ENCODE peak calls at places on chromosomes 6 and 20, in four cellular contexts. S is HCT116, G is HepG2, E is K562. I is an unnamed sample.

GRCh38 chr6:36196049-36196879 is at the start of gene BRPF3:
- DNase-seq in S (no peak), G (peak; percentile 73), E (peak; percentile 86), I (peak; percentile 94)

GRCh38 chr20:24610341-24611115 is 141.1 kb downstream of the SYNDIG1 start:
- DNase-seq in E (no peak), S (no peak), G (no peak), I (no peak)

GRCh38 chr6:2770171-2770570 is 5.0 kb downstream of the WRNIP1 start:
- DNase-seq in E (peak; percentile 88), S (no peak), G (no peak), I (peak; percentile 71)

GRCh38 chr6:8103726-8104125 is 1.4 kb upstream of the EEF1E1 start:
- DNase-seq in G (no peak), E (no peak), S (no peak), I (no peak)

GRCh38 chr6:20447581-20448132 is 46.0 kb downstream of the E2F3 start:
- DNase-seq in E (no peak), G (no peak), S (no peak), I (no peak)

GRCh38 chr20:14498809-14499208 is 161.4 kb upstream of the FLRT3 start:
- DNase-seq in E (no peak), G (no peak), S (no peak), I (peak; percentile 21)

GRCh38 chr20:59829415-59830106 is 103.9 kb downstream of the SYCP2 start:
- DNase-seq in E (no peak), G (no peak), S (no peak), I (no peak)

GRCh38 chr6:1024587-1024986 is 287.3 kb upstream of the FOXQ1 start:
- DNase-seq in G (peak; percentile 52), E (no peak), S (no peak), I (no peak)

GRCh38 chr20:835220-836045 is 1.9 kb downstream of the FAM110A start:
- DNase-seq in S (no peak), E (peak; percentile 27), G (no peak), I (no peak)

GRCh38 chr6:14721103-14721758 is 524.6 kb upstream of the JARID2 start:
- DNase-seq in G (peak; percentile 32), E (no peak), S (no peak), I (no peak)

GRCh38 chr20:62761058-62761758 is 35.1 kb upstream of the MRGBP start:
- DNase-seq in E (no peak), S (no peak), G (no peak), I (no peak)

GRCh38 chr20:4245542-4245941 is 230.2 kb upstream of the RNF24 start:
- DNase-seq in E (no peak), G (no peak), S (no peak), I (no peak)

GRCh38 chr6:22025468-22026159 is 271.2 kb downstream of the PRL start:
- DNase-seq in E (peak; percentile 89), S (no peak), G (no peak), I (peak; percentile 16)

GRCh38 chr20:23923311-23923710 is 43.8 kb upstream of the CST5 start:
- DNase-seq in E (no peak), G (no peak), S (no peak), I (no peak)

GRCh38 chr20:9344080-9344920 is 170.1 kb upstream of the LAMP5 start:
- DNase-seq in S (no peak), G (no peak), E (no peak), I (no peak)

GRCh38 chr6:21731411-21732031 is 138.0 kb downstream of the SOX4 start:
- DNase-seq in S (no peak), G (peak; percentile 63), E (no peak), I (no peak)

GRCh38 chr20:4297141-4297826 is 281.9 kb upstream of the RNF24 start:
- DNase-seq in G (peak; percentile 43), S (no peak), E (no peak), I (no peak)

GRCh38 chr6:154001494-154002285 is 37.4 kb upstream of the OPRM1 start:
- DNase-seq in E (no peak), S (no peak), G (no peak), I (no peak)

GRCh38 chr6:162153991-162154390 is 573.6 kb downstream of the PRKN start:
- DNase-seq in E (no peak), G (no peak), S (no peak), I (no peak)

GRCh38 chr6:42935322-42935721 is 6.0 kb downstream of the CNPY3 start:
- DNase-seq in S (no peak), G (no peak), E (no peak), I (no peak)

GRCh38 chr6:36033935-36034334 is 6.3 kb downstream of the MAPK14 start:
- DNase-seq in S (no peak), E (no peak), G (no peak), I (no peak)

GRCh38 chr20:15867899-15868298 is 705.3 kb downstream of the KIF16B start:
- DNase-seq in S (no peak), G (peak; percentile 5), E (no peak), I (no peak)

GRCh38 chr20:6711950-6712634 is 55.4 kb upstream of the BMP2 start:
- DNase-seq in E (no peak), G (no peak), S (no peak), I (no peak)

GRCh38 chr6:154511735-154512097 is 1.2 kb upstream of the CNKSR3 start:
- DNase-seq in S (no peak), G (no peak), E (no peak), I (no peak)

GRCh38 chr6:165678904-165679303 is 15.9 kb upstream of the PDE10A start:
- DNase-seq in G (no peak), E (no peak), S (no peak), I (no peak)

GRCh38 chr6:53302678-53303360 is 45.9 kb downstream of the ELOVL5 start:
- DNase-seq in E (no peak), S (no peak), G (peak; percentile 39), I (no peak)

GRCh38 chr6:96923871-96924493 is 546 bp upstream of the KLHL32 start:
- DNase-seq in E (no peak), G (peak; percentile 46), S (no peak), I (peak; percentile 88)

GRCh38 chr6:146543211-146543939 is at the start of gene RAB32:
- DNase-seq in E (peak; percentile 90), G (peak; percentile 89), S (no peak), I (peak; percentile 95)

GRCh38 chr20:15022921-15023320 is 685.5 kb upstream of the FLRT3 start:
- DNase-seq in G (no peak), E (no peak), S (no peak), I (no peak)

GRCh38 chr6:43304361-43304760 is 4.3 kb downstream of the CRIP3 start:
- DNase-seq in E (no peak), S (no peak), G (no peak), I (no peak)

GRCh38 chr6:161273356-161273751 is 507 bp downstream of the AGPAT4 start:
- DNase-seq in S (peak; percentile 7), G (no peak), E (peak; percentile 54), I (peak; percentile 62)

GRCh38 chr20:63833776-63834544 is 2.9 kb upstream of the ZBTB46 start:
- DNase-seq in S (no peak), G (no peak), E (no peak), I (no peak)
- H2AFZ ChIP-seq in S (no peak overlapping the region), G (no peak overlapping the region), E (peak overlapping the region; percentile 10), I (no peak overlapping the region)

GRCh38 chr20:56995635-56996075 is 270.8 kb downstream of the BMP7 start:
- DNase-seq in G (peak; percentile 23), E (peak; percentile 63), S (peak; percentile 29), I (peak; percentile 59)
- TF ChIP-seq ELF1 in G (no peak), E (no peak), S (no peak), I (no peak)

GRCh38 chr20:32050851-32051556 is 1.0 kb upstream of the HCK start:
- DNase-seq in E (no peak), G (no peak), S (no peak), I (no peak)
- H2AFZ ChIP-seq in E (no peak overlapping the region), G (no peak overlapping the region), S (no peak overlapping the region), I (no peak overlapping the region)

GRCh38 chr20:2387180-2387577 is 6.5 kb downstream of the TGM6 start:
- DNase-seq in S (peak; percentile 39), E (peak; percentile 63), G (peak; percentile 48), I (peak; percentile 44)
- TF ChIP-seq ELF1 in S (no peak), E (no peak), G (no peak), I (no peak)

GRCh38 chr20:52129611-52130010 is 62.0 kb downstream of the ZFP64 start:
- DNase-seq in E (no peak), G (no peak), S (no peak), I (no peak)

GRCh38 chr20:52131048-52131643 is 60.4 kb downstream of the ZFP64 start:
- DNase-seq in S (no peak), E (no peak), G (no peak), I (no peak)

GRCh38 chr20:52130406-52130805 is 61.2 kb downstream of the ZFP64 start:
- DNase-seq in S (no peak), E (no peak), G (no peak), I (no peak)

GRCh38 chr20:52127309-52127708 is 64.3 kb downstream of the ZFP64 start:
- DNase-seq in G (no peak), E (no peak), S (no peak), I (no peak)

DNA sequence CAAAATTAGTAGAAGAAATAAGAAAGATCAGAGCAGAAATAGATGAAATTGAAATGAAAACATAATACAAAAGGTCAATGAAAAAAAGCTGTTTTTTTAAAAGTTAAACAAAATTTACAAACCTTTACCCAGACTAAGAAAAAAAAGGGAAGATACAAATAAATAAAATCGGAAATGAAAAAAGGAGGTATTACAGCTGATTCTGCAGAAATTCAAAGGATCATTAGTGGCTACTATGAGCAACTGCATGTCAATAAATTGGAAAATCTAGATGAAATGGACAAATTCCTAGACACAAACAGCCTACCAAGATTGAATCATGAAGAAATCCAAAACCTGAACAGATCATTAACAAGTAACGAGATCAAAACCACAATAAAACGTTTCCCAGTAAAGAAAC is 59.2 kb downstream of the ZFP64 start:
- DNase-seq in G (no peak), S (no peak), E (no peak), I (no peak)
- H2AFZ ChIP-seq in G (no peak overlapping the region), S (no peak overlapping the region), E (no peak overlapping the region), I (no peak overlapping the region)

GRCh38 chr6:37992749-37993148 is 173.2 kb downstream of the ZFAND3 start:
- DNase-seq in S (no peak), E (no peak), G (no peak), I (no peak)

GRCh38 chr6:37990762-37991525 is 171.4 kb downstream of the ZFAND3 start:
- DNase-seq in E (no peak), S (no peak), G (no peak), I (no peak)

GRCh38 chr6:37998366-37998765 is 178.8 kb downstream of the ZFAND3 start:
- DNase-seq in G (no peak), E (no peak), S (no peak), I (no peak)

GRCh38 chr6:37993596-37993995 is 174.1 kb downstream of the ZFAND3 start:
- DNase-seq in E (no peak), S (no peak), G (no peak), I (no peak)

GRCh38 chr6:37994238-37994637 is 174.7 kb downstream of the ZFAND3 start:
- DNase-seq in E (no peak), G (no peak), S (no peak), I (no peak)
- TF ChIP-seq ELF1 in E (no peak), G (no peak), S (no peak), I (no peak)

GRCh38 chr6:11179088-11179977 is 53.1 kb downstream of the NEDD9 start:
- DNase-seq in S (no peak), E (no peak), G (peak; percentile 79), I (no peak)
- H2AFZ ChIP-seq in S (no peak overlapping the region), E (no peak overlapping the region), G (no peak overlapping the region), I (peak overlapping the region; percentile 72)

GRCh38 chr6:31737315-31738047 is 1.2 kb upstream of the CLIC1 start:
- DNase-seq in G (peak; percentile 99), E (peak; percentile 73), S (no peak), I (no peak)
- TF ChIP-seq ELF1 in G (peak; percentile 50), E (no peak), S (no peak), I (no peak)

I was measured in SK-N-SH.